ENCODE peak calls at places on chromosome 18, in ten cellular contexts. One of them, this sample, is unnamed.

GRCh38 chr18:13582283-13582682 is 144.1 kb downstream of the FAM210A start:
- DNase-seq in mesendoderm: no peak
- DNase-seq in adrenal gland: no peak
- DNase-seq in naive thymus-derived CD4-positive, alpha-beta T cell: no peak
- DNase-seq in brain microvascular endothelial cell: no peak
- DNase-seq in psoas muscle: no peak
- DNase-seq in colonic mucosa: no peak
- DNase-seq in tibial nerve: no peak
- DNase-seq in right cardiac atrium: no peak
- DNase-seq in heart right ventricle: no peak
- DNase-seq in this sample: no peak

GRCh38 chr18:44954256-44954655 is 273.6 kb downstream of the SETBP1 start:
- DNase-seq in adrenal gland: no peak
- DNase-seq in brain microvascular endothelial cell: no peak
- DNase-seq in naive thymus-derived CD4-positive, alpha-beta T cell: no peak
- DNase-seq in heart right ventricle: no peak
- DNase-seq in tibial nerve: no peak
- DNase-seq in mesendoderm: no peak
- DNase-seq in psoas muscle: no peak
- DNase-seq in right cardiac atrium: no peak
- DNase-seq in colonic mucosa: no peak
- DNase-seq in this sample: no peak

GRCh38 chr18:26925313-26925712 is 59.8 kb upstream of the AQP4 start:
- DNase-seq in right cardiac atrium: no peak
- DNase-seq in tibial nerve: no peak
- DNase-seq in psoas muscle: no peak
- DNase-seq in heart right ventricle: no peak
- DNase-seq in colonic mucosa: no peak
- DNase-seq in adrenal gland: no peak
- DNase-seq in mesendoderm: no peak
- DNase-seq in naive thymus-derived CD4-positive, alpha-beta T cell: no peak
- DNase-seq in brain microvascular endothelial cell: no peak
- DNase-seq in this sample: no peak

GRCh38 chr18:40929389-40929788 is 1025.6 kb upstream of the PIK3C3 start:
- DNase-seq in psoas muscle: no peak
- DNase-seq in tibial nerve: no peak
- DNase-seq in adrenal gland: no peak
- DNase-seq in mesendoderm: no peak
- DNase-seq in heart right ventricle: no peak
- DNase-seq in right cardiac atrium: no peak
- DNase-seq in naive thymus-derived CD4-positive, alpha-beta T cell: no peak
- DNase-seq in brain microvascular endothelial cell: no peak
- DNase-seq in colonic mucosa: no peak
- DNase-seq in this sample: no peak

GRCh38 chr18:46958209-46958608 is 40.8 kb downstream of the KATNAL2 start:
- DNase-seq in psoas muscle: no peak
- DNase-seq in tibial nerve: no peak
- DNase-seq in naive thymus-derived CD4-positive, alpha-beta T cell: no peak
- DNase-seq in colonic mucosa: no peak
- DNase-seq in right cardiac atrium: no peak
- DNase-seq in brain microvascular endothelial cell: no peak
- DNase-seq in heart right ventricle: no peak
- DNase-seq in adrenal gland: no peak
- DNase-seq in mesendoderm: no peak
- DNase-seq in this sample: no peak

GRCh38 chr18:55241016-55241415 is 281.8 kb upstream of the CCDC68 start:
- DNase-seq in right cardiac atrium: no peak
- DNase-seq in colonic mucosa: no peak
- DNase-seq in mesendoderm: no peak
- DNase-seq in tibial nerve: no peak
- DNase-seq in naive thymus-derived CD4-positive, alpha-beta T cell: no peak
- DNase-seq in brain microvascular endothelial cell: no peak
- DNase-seq in adrenal gland: no peak
- DNase-seq in psoas muscle: no peak
- DNase-seq in heart right ventricle: no peak
- DNase-seq in this sample: no peak

GRCh38 chr18:44473394-44474066 is 207.2 kb upstream of the SETBP1 start:
- DNase-seq in tibial nerve: no peak
- DNase-seq in adrenal gland: no peak
- DNase-seq in colonic mucosa: no peak
- DNase-seq in psoas muscle: no peak
- DNase-seq in right cardiac atrium: no peak
- DNase-seq in naive thymus-derived CD4-positive, alpha-beta T cell: no peak
- DNase-seq in heart right ventricle: no peak
- DNase-seq in brain microvascular endothelial cell: peak; percentile 5
- DNase-seq in mesendoderm: no peak
- DNase-seq in this sample: no peak

GRCh38 chr18:13051950-13052349 is 60.8 kb downstream of the CEP192 start:
- DNase-seq in colonic mucosa: no peak
- DNase-seq in adrenal gland: peak; percentile 18
- DNase-seq in heart right ventricle: no peak
- DNase-seq in naive thymus-derived CD4-positive, alpha-beta T cell: no peak
- DNase-seq in brain microvascular endothelial cell: no peak
- DNase-seq in mesendoderm: no peak
- DNase-seq in psoas muscle: no peak
- DNase-seq in right cardiac atrium: no peak
- DNase-seq in tibial nerve: no peak
- DNase-seq in this sample: no peak

GRCh38 chr18:55338955-55339662 is 248.9 kb downstream of the TCF4 start:
- DNase-seq in adrenal gland: no peak
- DNase-seq in colonic mucosa: no peak
- DNase-seq in heart right ventricle: no peak
- DNase-seq in right cardiac atrium: no peak
- DNase-seq in tibial nerve: no peak
- DNase-seq in mesendoderm: no peak
- DNase-seq in brain microvascular endothelial cell: no peak
- DNase-seq in psoas muscle: no peak
- DNase-seq in naive thymus-derived CD4-positive, alpha-beta T cell: no peak
- DNase-seq in this sample: no peak

GRCh38 chr18:56988022-56988421 is 158.9 kb upstream of the BOD1L2 start:
- DNase-seq in adrenal gland: no peak
- DNase-seq in brain microvascular endothelial cell: no peak
- DNase-seq in colonic mucosa: no peak
- DNase-seq in tibial nerve: no peak
- DNase-seq in heart right ventricle: no peak
- DNase-seq in mesendoderm: no peak
- DNase-seq in psoas muscle: no peak
- DNase-seq in right cardiac atrium: no peak
- DNase-seq in naive thymus-derived CD4-positive, alpha-beta T cell: no peak
- DNase-seq in this sample: no peak

GRCh38 chr18:68623342-68623741 is 91.6 kb downstream of the TMX3 start:
- DNase-seq in naive thymus-derived CD4-positive, alpha-beta T cell: peak; percentile 22
- DNase-seq in colonic mucosa: no peak
- DNase-seq in psoas muscle: peak; percentile 13
- DNase-seq in mesendoderm: peak; percentile 78
- DNase-seq in brain microvascular endothelial cell: peak; percentile 64
- DNase-seq in right cardiac atrium: peak; percentile 11
- DNase-seq in adrenal gland: no peak
- DNase-seq in heart right ventricle: peak; percentile 7
- DNase-seq in tibial nerve: no peak
- DNase-seq in this sample: peak; percentile 73

GRCh38 chr18:75208055-75208835 is 694 bp downstream of the PTGR3 start:
- DNase-seq in right cardiac atrium: peak; percentile 55
- DNase-seq in psoas muscle: peak; percentile 63
- DNase-seq in naive thymus-derived CD4-positive, alpha-beta T cell: peak; percentile 60
- DNase-seq in heart right ventricle: peak; percentile 58
- DNase-seq in brain microvascular endothelial cell: peak; percentile 31
- DNase-seq in mesendoderm: peak; percentile 50
- DNase-seq in adrenal gland: peak; percentile 48
- DNase-seq in colonic mucosa: peak; percentile 75
- DNase-seq in tibial nerve: peak; percentile 26
- DNase-seq in this sample: peak; percentile 74

GRCh38 chr18:8364385-8364784 is 244.9 kb upstream of the RAB12 start:
- DNase-seq in mesendoderm: no peak
- DNase-seq in adrenal gland: no peak
- DNase-seq in right cardiac atrium: no peak
- DNase-seq in brain microvascular endothelial cell: no peak
- DNase-seq in heart right ventricle: no peak
- DNase-seq in tibial nerve: no peak
- DNase-seq in colonic mucosa: no peak
- DNase-seq in psoas muscle: no peak
- DNase-seq in naive thymus-derived CD4-positive, alpha-beta T cell: no peak
- DNase-seq in this sample: no peak

GRCh38 chr18:44731160-44731865 is 50.6 kb downstream of the SETBP1 start:
- DNase-seq in psoas muscle: no peak
- DNase-seq in right cardiac atrium: no peak
- DNase-seq in tibial nerve: no peak
- DNase-seq in heart right ventricle: no peak
- DNase-seq in colonic mucosa: no peak
- DNase-seq in adrenal gland: no peak
- DNase-seq in naive thymus-derived CD4-positive, alpha-beta T cell: no peak
- DNase-seq in mesendoderm: no peak
- DNase-seq in brain microvascular endothelial cell: no peak
- DNase-seq in this sample: no peak

GRCh38 chr18:68454511-68455228 is 260.2 kb downstream of the TMX3 start:
- DNase-seq in mesendoderm: no peak
- DNase-seq in tibial nerve: no peak
- DNase-seq in colonic mucosa: no peak
- DNase-seq in psoas muscle: no peak
- DNase-seq in right cardiac atrium: no peak
- DNase-seq in adrenal gland: no peak
- DNase-seq in heart right ventricle: no peak
- DNase-seq in naive thymus-derived CD4-positive, alpha-beta T cell: no peak
- DNase-seq in brain microvascular endothelial cell: peak; percentile 87
- DNase-seq in this sample: no peak

GRCh38 chr18:12657048-12657848 is 659 bp downstream of the SPIRE1 start:
- DNase-seq in right cardiac atrium: peak; percentile 62
- DNase-seq in tibial nerve: no peak
- DNase-seq in colonic mucosa: no peak
- DNase-seq in naive thymus-derived CD4-positive, alpha-beta T cell: peak; percentile 47
- DNase-seq in mesendoderm: peak; percentile 34
- DNase-seq in heart right ventricle: peak; percentile 27
- DNase-seq in psoas muscle: peak; percentile 52
- DNase-seq in brain microvascular endothelial cell: peak; percentile 7
- DNase-seq in adrenal gland: peak; percentile 41
- DNase-seq in this sample: peak; percentile 75

GRCh38 chr18:40955351-40955750 is 999.7 kb upstream of the PIK3C3 start:
- DNase-seq in naive thymus-derived CD4-positive, alpha-beta T cell: no peak
- DNase-seq in right cardiac atrium: no peak
- DNase-seq in mesendoderm: no peak
- DNase-seq in colonic mucosa: no peak
- DNase-seq in adrenal gland: no peak
- DNase-seq in tibial nerve: no peak
- DNase-seq in heart right ventricle: no peak
- DNase-seq in brain microvascular endothelial cell: no peak
- DNase-seq in psoas muscle: no peak
- DNase-seq in this sample: no peak

GRCh38 chr18:61554117-61554776 is 221.0 kb downstream of the CDH20 start:
- DNase-seq in adrenal gland: no peak
- DNase-seq in naive thymus-derived CD4-positive, alpha-beta T cell: no peak
- DNase-seq in mesendoderm: no peak
- DNase-seq in tibial nerve: no peak
- DNase-seq in colonic mucosa: no peak
- DNase-seq in right cardiac atrium: no peak
- DNase-seq in heart right ventricle: no peak
- DNase-seq in psoas muscle: no peak
- DNase-seq in brain microvascular endothelial cell: no peak
- DNase-seq in this sample: peak; percentile 22
- H3K4me3 ChIP-seq in adrenal gland: no peak overlapping the region
- H3K4me3 ChIP-seq in naive thymus-derived CD4-positive, alpha-beta T cell: peak overlapping the region; percentile 45
- H3K4me3 ChIP-seq in mesendoderm: no peak overlapping the region
- H3K4me3 ChIP-seq in tibial nerve: no peak overlapping the region
- H3K4me3 ChIP-seq in colonic mucosa: no peak overlapping the region
- H3K4me3 ChIP-seq in right cardiac atrium: no peak overlapping the region
- H3K4me3 ChIP-seq in heart right ventricle: peak overlapping the region; percentile 21
- H3K4me3 ChIP-seq in psoas muscle: no peak overlapping the region
- H3K4me3 ChIP-seq in brain microvascular endothelial cell: no peak overlapping the region
- H3K4me3 ChIP-seq in this sample: no peak overlapping the region

DNA sequence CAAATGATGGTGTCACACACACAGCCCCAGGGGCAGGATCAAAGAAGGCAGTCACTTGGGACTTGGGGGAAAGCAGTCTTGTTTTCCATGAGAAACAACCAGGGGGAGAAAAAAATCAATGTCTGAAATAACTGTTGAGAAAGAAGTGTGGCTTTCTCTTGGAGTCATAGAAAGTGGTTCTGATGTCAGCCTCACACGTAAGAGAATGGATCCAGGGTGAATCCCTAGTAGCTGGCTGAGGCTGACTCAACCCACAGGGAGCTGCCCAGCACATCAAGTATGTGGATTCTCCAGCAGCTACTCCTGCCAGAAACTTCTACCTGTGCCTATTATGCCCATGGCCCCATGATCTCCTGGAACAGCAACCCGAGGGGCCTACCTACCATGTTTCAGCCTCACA is 33.6 kb upstream of the ZBTB7C start:
- DNase-seq in colonic mucosa: no peak
- DNase-seq in psoas muscle: no peak
- DNase-seq in mesendoderm: no peak
- DNase-seq in adrenal gland: no peak
- DNase-seq in heart right ventricle: no peak
- DNase-seq in brain microvascular endothelial cell: no peak
- DNase-seq in naive thymus-derived CD4-positive, alpha-beta T cell: no peak
- DNase-seq in tibial nerve: no peak
- DNase-seq in right cardiac atrium: no peak
- DNase-seq in this sample: no peak
- H3K27me3 ChIP-seq in colonic mucosa: no peaks in the 10 kb centered on the region
- H3K27me3 ChIP-seq in psoas muscle: no peaks in the 10 kb centered on the region
- H3K27me3 ChIP-seq in mesendoderm: no peaks in the 10 kb centered on the region
- H3K27me3 ChIP-seq in adrenal gland: no peaks in the 10 kb centered on the region
- H3K27me3 ChIP-seq in heart right ventricle: peaks cover 37% of the 10 kb centered on the region
- H3K27me3 ChIP-seq in brain microvascular endothelial cell: peaks cover 38% of the 10 kb centered on the region
- H3K27me3 ChIP-seq in naive thymus-derived CD4-positive, alpha-beta T cell: no peaks in the 10 kb centered on the region
- H3K27me3 ChIP-seq in tibial nerve: no peaks in the 10 kb centered on the region
- H3K27me3 ChIP-seq in right cardiac atrium: no peaks in the 10 kb centered on the region
- H3K27me3 ChIP-seq in this sample: no peaks in the 10 kb centered on the region

GRCh38 chr18:78292602-78293001 is 687.0 kb upstream of the SALL3 start:
- DNase-seq in mesendoderm: no peak
- DNase-seq in brain microvascular endothelial cell: no peak
- DNase-seq in psoas muscle: no peak
- DNase-seq in tibial nerve: no peak
- DNase-seq in colonic mucosa: no peak
- DNase-seq in right cardiac atrium: no peak
- DNase-seq in heart right ventricle: no peak
- DNase-seq in naive thymus-derived CD4-positive, alpha-beta T cell: no peak
- DNase-seq in adrenal gland: no peak
- DNase-seq in this sample: no peak
- H3K4me3 ChIP-seq in mesendoderm: no peak overlapping the region
- H3K4me3 ChIP-seq in brain microvascular endothelial cell: no peak overlapping the region
- H3K4me3 ChIP-seq in psoas muscle: no peak overlapping the region
- H3K4me3 ChIP-seq in tibial nerve: no peak overlapping the region
- H3K4me3 ChIP-seq in colonic mucosa: no peak overlapping the region
- H3K4me3 ChIP-seq in right cardiac atrium: no peak overlapping the region
- H3K4me3 ChIP-seq in heart right ventricle: peak overlapping the region; percentile 30
- H3K4me3 ChIP-seq in naive thymus-derived CD4-positive, alpha-beta T cell: no peak overlapping the region
- H3K4me3 ChIP-seq in adrenal gland: no peak overlapping the region
- H3K4me3 ChIP-seq in this sample: no peak overlapping the region

DNA sequence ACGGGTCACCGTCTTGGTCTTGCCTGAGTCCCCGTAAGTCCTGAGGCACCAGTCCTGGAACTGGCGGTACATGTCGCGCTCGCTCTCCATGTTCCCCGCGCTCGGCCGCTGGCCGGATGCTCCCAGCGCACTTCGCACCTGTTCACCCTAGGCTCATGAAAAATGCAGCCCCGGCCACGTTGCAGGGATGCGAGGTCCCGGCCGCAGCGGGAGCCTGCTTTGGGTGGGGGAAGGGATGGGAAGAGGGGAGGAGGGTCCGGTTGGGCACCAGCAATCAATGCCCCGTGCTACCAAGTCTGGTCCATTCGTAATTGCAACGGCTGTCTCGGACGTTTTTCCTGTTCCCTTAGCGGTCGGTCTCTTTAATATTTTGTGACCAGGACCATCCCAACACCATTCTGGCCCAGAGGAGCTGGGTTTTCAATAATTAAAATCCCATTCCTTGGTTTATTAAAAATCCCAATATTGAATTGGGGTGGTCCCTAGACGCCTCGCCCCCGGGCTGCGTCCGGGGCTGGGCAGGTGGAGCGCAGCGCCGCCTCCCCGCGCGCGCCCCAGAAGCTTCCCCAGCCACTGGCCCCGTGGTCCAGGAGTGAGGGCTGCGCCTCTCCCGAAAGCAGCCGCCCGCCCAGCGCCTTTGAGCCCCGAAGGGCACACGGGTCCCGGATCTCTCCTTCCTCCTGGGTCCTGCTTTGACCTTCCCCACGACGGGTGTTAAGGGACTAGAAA is 1.4 kb downstream of the NOL4 start:
- DNase-seq in tibial nerve: no peak
- DNase-seq in right cardiac atrium: no peak
- DNase-seq in naive thymus-derived CD4-positive, alpha-beta T cell: no peak
- DNase-seq in heart right ventricle: no peak
- DNase-seq in adrenal gland: no peak
- DNase-seq in psoas muscle: no peak
- DNase-seq in mesendoderm: peak; percentile 71
- DNase-seq in brain microvascular endothelial cell: no peak
- DNase-seq in colonic mucosa: peak; percentile 21
- DNase-seq in this sample: peak; percentile 57
- H3K27me3 ChIP-seq in tibial nerve: no peaks in the 10 kb centered on the region
- H3K27me3 ChIP-seq in right cardiac atrium: no peaks in the 10 kb centered on the region
- H3K27me3 ChIP-seq in naive thymus-derived CD4-positive, alpha-beta T cell: no peaks in the 10 kb centered on the region
- H3K27me3 ChIP-seq in heart right ventricle: peaks cover 83% of the 10 kb centered on the region
- H3K27me3 ChIP-seq in adrenal gland: peaks cover 30% of the 10 kb centered on the region
- H3K27me3 ChIP-seq in psoas muscle: peaks cover 5% of the 10 kb centered on the region
- H3K27me3 ChIP-seq in mesendoderm: peaks cover 2% of the 10 kb centered on the region
- H3K27me3 ChIP-seq in brain microvascular endothelial cell: peaks cover 44% of the 10 kb centered on the region
- H3K27me3 ChIP-seq in colonic mucosa: peaks cover 26% of the 10 kb centered on the region
- H3K27me3 ChIP-seq in this sample: peaks cover 53% of the 10 kb centered on the region